ENCODE peak calls at places on chromosome 14, in nine cellular contexts. F is CD8-positive, alpha-beta memory T cell; J is aorta; O is neuronal stem cell; G is heart right ventricle; M is fibroblast of lung; B is PC-9; H is transverse colon; R is Peyer's patch. T is an unnamed sample.
A peak's percentile ranks its signal among the peaks of the same experiment; 100 is the strongest.

GRCh38 chr14:42854061-42854460 is 1247.4 kb downstream of the LRFN5 start:
- DNase-seq in F (no peak), J (no peak), O (no peak), G (no peak), M (no peak), B (no peak), H (no peak), R (no peak), T (no peak)

GRCh38 chr14:76647699-76648298 is 113.5 kb upstream of the VASH1 start:
- DNase-seq in F (no peak), J (no peak), O (peak; percentile 30), G (no peak), M (peak; percentile 64), B (peak; percentile 52), H (peak; percentile 10), R (peak; percentile 58), T (no peak)

GRCh38 chr14:80663541-80663940 is 278.0 kb downstream of the CEP128 start:
- DNase-seq in F (no peak), J (no peak), O (no peak), G (no peak), M (no peak), B (no peak), H (no peak), R (no peak), T (no peak)

GRCh38 chr14:99727096-99727870 is 43.2 kb downstream of the CYP46A1 start:
- DNase-seq in F (no peak), J (peak; percentile 25), O (no peak), G (no peak), M (no peak), B (no peak), H (no peak), R (peak; percentile 33), T (peak; percentile 12)

GRCh38 chr14:37013116-37013515 is 159.3 kb downstream of the SLC25A21 start:
- DNase-seq in F (no peak), J (no peak), O (no peak), G (no peak), M (no peak), B (no peak), H (no peak), R (no peak), T (no peak)

GRCh38 chr14:22794533-22794932 is 20.7 kb downstream of the SLC7A7 start:
- DNase-seq in F (no peak), J (no peak), O (no peak), G (no peak), M (no peak), B (no peak), H (peak; percentile 30), R (peak; percentile 56), T (no peak)

GRCh38 chr14:46344327-46344937 is 307.1 kb downstream of the RPL10L start:
- DNase-seq in F (no peak), J (no peak), O (peak; percentile 21), G (no peak), M (peak; percentile 3), B (peak; percentile 1), H (no peak), R (no peak), T (no peak)

GRCh38 chr14:92384461-92385133 is 61.6 kb downstream of the SLC24A4 start:
- DNase-seq in F (no peak), J (no peak), O (no peak), G (no peak), M (no peak), B (no peak), H (no peak), R (no peak), T (no peak)

GRCh38 chr14:99543369-99543768 is 60.6 kb downstream of the CCDC85C start:
- DNase-seq in F (no peak), J (no peak), O (no peak), G (no peak), M (no peak), B (no peak), H (no peak), R (no peak), T (no peak)

GRCh38 chr14:103231376-103232019 is 102.5 kb upstream of the EIF5 start:
- DNase-seq in F (no peak), J (no peak), O (no peak), G (no peak), M (no peak), B (no peak), H (no peak), R (no peak), T (no peak)

GRCh38 chr14:74475678-74476077 is 17.4 kb downstream of the NPC2 start:
- DNase-seq in F (no peak), J (no peak), O (no peak), G (no peak), M (peak; percentile 15), B (no peak), H (no peak), R (no peak), T (no peak)

GRCh38 chr14:78933948-78934524 is 763.9 kb downstream of the NRXN3 start:
- DNase-seq in F (no peak), J (no peak), O (peak; percentile 27), G (no peak), M (peak; percentile 50), B (peak; percentile 8), H (no peak), R (no peak), T (no peak)

GRCh38 chr14:55752580-55753365 is 172.8 kb downstream of the KTN1 start:
- DNase-seq in F (no peak), J (no peak), O (no peak), G (no peak), M (peak; percentile 87), B (peak; percentile 71), H (peak; percentile 25), R (no peak), T (no peak)

GRCh38 chr14:26598672-26599131 is 869 bp upstream of the NOVA1 start:
- DNase-seq in F (no peak), J (no peak), O (no peak), G (no peak), M (no peak), B (no peak), H (no peak), R (no peak), T (peak; percentile 12)

GRCh38 chr14:71594828-71595227 is 337.4 kb upstream of the RGS6 start:
- DNase-seq in F (no peak), J (no peak), O (no peak), G (no peak), M (peak; percentile 46), B (no peak), H (no peak), R (no peak), T (no peak)

GRCh38 chr14:103558071-103558882 is 4.2 kb downstream of the BAG5 start:
- DNase-seq in F (no peak), J (peak; percentile 26), O (no peak), G (no peak), M (peak; percentile 62), B (no peak), H (no peak), R (no peak), T (peak; percentile 68)

GRCh38 chr14:92577321-92577742 is 63.8 kb downstream of the RIN3 start:
- DNase-seq in F (no peak), J (no peak), O (no peak), G (no peak), M (no peak), B (no peak), H (no peak), R (peak; percentile 64), T (no peak)

GRCh38 chr14:70317969-70318634 is 41.4 kb downstream of the COX16 start:
- DNase-seq in F (no peak), J (no peak), O (peak; percentile 60), G (no peak), M (peak; percentile 67), B (peak; percentile 22), H (peak; percentile 29), R (no peak), T (no peak)

GRCh38 chr14:63960926-63961567 is 108.2 kb downstream of the SYNE2 start:
- DNase-seq in F (no peak), J (no peak), O (no peak), G (no peak), M (peak; percentile 28), B (no peak), H (no peak), R (no peak), T (no peak)

GRCh38 chr14:31930493-31931225 is 146.4 kb upstream of the ARHGAP5 start:
- DNase-seq in F (no peak), J (no peak), O (no peak), G (no peak), M (peak; percentile 40), B (no peak), H (no peak), R (no peak), T (no peak)
- H3K4me1 ChIP-seq in F (no peaks in the 10 kb centered on the region), J (peaks cover 2% of the 10 kb centered on the region), O (peaks cover 17% of the 10 kb centered on the region), G (peaks cover 58% of the 10 kb centered on the region), M (peaks cover 14% of the 10 kb centered on the region), B (peaks cover 27% of the 10 kb centered on the region), H (peaks cover 6% of the 10 kb centered on the region), R (peaks cover 30% of the 10 kb centered on the region), T (peaks cover 8% of the 10 kb centered on the region)

DNA sequence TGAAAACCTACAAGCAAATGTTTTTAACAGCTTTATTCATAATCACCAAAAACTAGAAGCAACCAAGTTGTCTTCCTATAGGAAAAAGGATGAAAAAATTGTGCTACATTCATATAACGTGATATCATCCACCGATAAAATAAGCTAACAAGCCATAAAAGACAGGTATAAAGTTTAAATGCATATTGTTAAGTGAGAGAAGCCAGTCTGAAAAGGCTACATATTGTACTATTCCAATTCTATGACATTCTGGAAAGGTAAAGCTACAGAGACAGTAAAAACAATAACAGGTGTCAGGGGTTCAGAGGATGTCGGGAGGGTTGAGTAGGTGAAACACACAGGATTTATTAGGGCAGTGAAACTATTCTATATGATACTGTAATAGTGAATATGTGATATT is 22.7 kb downstream of the CDKL1 start:
- DNase-seq in F (no peak), J (no peak), O (no peak), G (no peak), M (no peak), B (no peak), H (no peak), R (no peak), T (no peak)
- H3K4me1 ChIP-seq in F (no peaks in the 10 kb centered on the region), J (no peaks in the 10 kb centered on the region), O (no peaks in the 10 kb centered on the region), G (no peaks in the 10 kb centered on the region), M (no peaks in the 10 kb centered on the region), B (no peaks in the 10 kb centered on the region), H (peaks cover under 1% of the 10 kb centered on the region), R (no peaks in the 10 kb centered on the region), T (no peaks in the 10 kb centered on the region)

DNA sequence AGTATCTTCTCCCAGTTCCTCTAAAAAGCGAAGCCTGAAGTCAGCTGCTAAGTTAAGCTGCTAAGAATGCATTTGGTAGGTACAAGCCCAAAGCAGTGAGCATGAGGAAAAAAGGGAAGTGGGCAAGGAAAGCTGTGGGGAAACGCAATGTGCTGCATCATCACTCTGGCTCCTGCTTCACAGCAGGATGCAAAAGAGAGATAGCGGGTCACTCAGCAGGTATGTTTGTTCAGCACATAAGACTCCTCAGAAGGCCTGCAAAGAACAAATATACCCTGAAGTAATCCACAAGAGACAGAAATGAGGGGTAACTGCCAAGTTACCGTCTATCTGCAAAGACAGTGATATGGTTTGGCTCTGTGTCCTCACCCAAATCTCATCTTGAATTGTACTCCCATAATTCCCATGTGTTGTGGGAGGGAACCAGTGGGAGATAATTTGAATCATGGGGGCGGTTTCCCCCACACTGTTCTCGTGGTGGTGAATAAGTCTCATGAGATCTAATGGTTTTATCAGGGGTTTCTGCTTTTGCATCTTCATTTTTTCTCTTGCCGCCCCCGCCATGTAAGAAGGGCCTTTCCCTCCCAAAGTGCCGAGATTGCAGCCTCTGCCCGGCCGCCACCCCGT is 127.4 kb upstream of the EGLN3 start:
- DNase-seq in F (no peak), J (no peak), O (no peak), G (no peak), M (no peak), B (no peak), H (no peak), R (no peak), T (no peak)
- H3K4me1 ChIP-seq in F (no peaks in the 10 kb centered on the region), J (no peaks in the 10 kb centered on the region), O (no peaks in the 10 kb centered on the region), G (peaks cover 25% of the 10 kb centered on the region), M (peaks cover 2% of the 10 kb centered on the region), B (peaks cover 39% of the 10 kb centered on the region), H (peaks cover 5% of the 10 kb centered on the region), R (peaks cover 16% of the 10 kb centered on the region), T (no peaks in the 10 kb centered on the region)

GRCh38 chr14:105852378-105853088 is 326.1 kb downstream of the TMEM121 start:
- DNase-seq in F (no peak), J (no peak), O (no peak), G (no peak), M (no peak), B (no peak), H (peak; percentile 5), R (peak; percentile 44), T (peak; percentile 2)
- H3K4me1 ChIP-seq in F (peaks cover 24% of the 10 kb centered on the region), J (no peaks in the 10 kb centered on the region), O (no peaks in the 10 kb centered on the region), G (no peaks in the 10 kb centered on the region), M (no peaks in the 10 kb centered on the region), B (no peaks in the 10 kb centered on the region), H (no peaks in the 10 kb centered on the region), R (no peaks in the 10 kb centered on the region), T (no peaks in the 10 kb centered on the region)

T was measured in uterus.